ENCODE peak calls at places on chromosomes 2 and 18, in ten cellular contexts. X, W, V, F, Y, U, J, K, G and S are unnamed samples.

GRCh38 chr2:202161106-202161836 is 77.1 kb downstream of the SUMO1 start:
- DNase-seq in X (no peak), W (no peak), V (no peak), F (no peak), Y (no peak), U (no peak), J (no peak), K (no peak), G (peak; percentile 83), S (no peak)

GRCh38 chr2:113700186-113700841 is 56.1 kb downstream of the SLC35F5 start:
- DNase-seq in X (peak; percentile 92), W (peak; percentile 46), V (no peak), F (no peak), Y (no peak), U (peak; percentile 79), J (peak; percentile 35), K (peak; percentile 57), G (no peak), S (peak; percentile 94)

GRCh38 chr18:48036641-48037421 is 106.4 kb upstream of the SMAD2 start:
- DNase-seq in X (no peak), W (no peak), V (no peak), F (no peak), Y (no peak), U (no peak), J (no peak), K (peak; percentile 65), G (no peak), S (no peak)

GRCh38 chr2:48240912-48241311 is 289.0 kb upstream of the STON1 start:
- DNase-seq in X (peak; percentile 70), W (no peak), V (no peak), F (peak; percentile 11), Y (no peak), U (no peak), J (no peak), K (no peak), G (no peak), S (no peak)

GRCh38 chr18:46497129-46497528 is 159.9 kb downstream of the LOXHD1 start:
- DNase-seq in X (peak; percentile 63), W (peak; percentile 10), V (peak; percentile 71), F (peak; percentile 88), Y (no peak), U (peak; percentile 78), J (peak; percentile 55), K (no peak), G (peak; percentile 14), S (peak; percentile 56)

GRCh38 chr18:30572214-30572613 is 470.3 kb downstream of the DSC3 start:
- DNase-seq in X (no peak), W (no peak), V (no peak), F (no peak), Y (no peak), U (no peak), J (no peak), K (no peak), G (no peak), S (no peak)

GRCh38 chr18:12038661-12039417 is 54.8 kb upstream of the ANKRD62 start:
- DNase-seq in X (peak; percentile 80), W (peak; percentile 68), V (peak; percentile 88), F (peak; percentile 88), Y (peak; percentile 78), U (peak; percentile 86), J (peak; percentile 87), K (peak; percentile 86), G (peak; percentile 68), S (peak; percentile 82)

GRCh38 chr18:50038448-50038847 is 156.5 kb downstream of the MYO5B start:
- DNase-seq in X (no peak), W (no peak), V (no peak), F (no peak), Y (no peak), U (no peak), J (no peak), K (no peak), G (no peak), S (no peak)

GRCh38 chr2:110851531-110851930 is 119.2 kb downstream of the ACOXL start:
- DNase-seq in X (no peak), W (no peak), V (no peak), F (no peak), Y (no peak), U (no peak), J (peak; percentile 24), K (no peak), G (no peak), S (no peak)

GRCh38 chr2:241003047-241003360 is 4.6 kb downstream of the SNED1 start:
- DNase-seq in X (no peak), W (no peak), V (no peak), F (no peak), Y (no peak), U (no peak), J (no peak), K (no peak), G (no peak), S (no peak)

GRCh38 chr2:67013821-67014220 is 383.3 kb upstream of the ETAA1 start:
- DNase-seq in X (no peak), W (no peak), V (no peak), F (no peak), Y (no peak), U (no peak), J (no peak), K (no peak), G (no peak), S (no peak)

GRCh38 chr2:210956101-210956500 is 399.7 kb downstream of the CPS1 start:
- DNase-seq in X (no peak), W (no peak), V (no peak), F (no peak), Y (no peak), U (no peak), J (no peak), K (no peak), G (peak; percentile 63), S (no peak)

GRCh38 chr2:85799215-85799956 is 45.6 kb downstream of the ATOH8 start:
- DNase-seq in X (no peak), W (peak; percentile 64), V (peak; percentile 48), F (no peak), Y (peak; percentile 19), U (no peak), J (no peak), K (no peak), G (no peak), S (no peak)

GRCh38 chr2:191295088-191295487 is 49.9 kb downstream of the MYO1B start:
- DNase-seq in X (no peak), W (no peak), V (no peak), F (no peak), Y (no peak), U (no peak), J (no peak), K (no peak), G (no peak), S (no peak)
- H3K4me1 ChIP-seq in X (peaks cover 14% of the 10 kb centered on the region), W (peaks cover 25% of the 10 kb centered on the region), V (no peaks in the 10 kb centered on the region), F (no peaks in the 10 kb centered on the region), Y (no peaks in the 10 kb centered on the region), U (peaks cover 13% of the 10 kb centered on the region), J (no peaks in the 10 kb centered on the region), K (peaks cover 2% of the 10 kb centered on the region), G (peaks cover 45% of the 10 kb centered on the region), S (no peaks in the 10 kb centered on the region)

DNA sequence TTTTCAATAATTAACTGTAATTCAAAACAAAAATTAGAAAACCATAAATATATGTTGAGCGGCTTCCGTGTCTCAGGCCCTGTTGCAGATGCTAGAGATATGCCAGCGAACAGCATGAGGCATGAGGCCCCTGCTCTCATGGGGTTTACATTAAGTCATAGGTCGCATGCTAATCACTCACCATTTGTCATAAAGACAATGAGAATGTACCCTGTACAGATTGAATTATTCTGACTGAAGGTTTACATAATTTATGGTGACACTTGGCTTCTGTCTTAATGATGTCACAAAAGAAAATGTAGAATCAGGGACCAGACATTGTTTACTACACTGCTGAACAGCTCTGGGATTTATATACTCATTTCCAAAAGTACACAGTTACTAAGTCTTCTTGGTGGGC is 5.9 kb upstream of the VAPA start:
- DNase-seq in X (no peak), W (no peak), V (no peak), F (no peak), Y (no peak), U (no peak), J (no peak), K (no peak), G (no peak), S (no peak)
- H3K27me3 ChIP-seq in X (no peaks in the 10 kb centered on the region), W (no peaks in the 10 kb centered on the region), V (no peaks in the 10 kb centered on the region), F (no peaks in the 10 kb centered on the region), Y (no peaks in the 10 kb centered on the region), U (no peaks in the 10 kb centered on the region), J (no peaks in the 10 kb centered on the region), K (no peaks in the 10 kb centered on the region), G (peaks cover 6% of the 10 kb centered on the region), S (no peaks in the 10 kb centered on the region)

GRCh38 chr2:55761024-55761423 is 67.4 kb upstream of the PNPT1 start:
- DNase-seq in X (no peak), W (no peak), V (no peak), F (no peak), Y (no peak), U (no peak), J (no peak), K (no peak), G (no peak), S (no peak)
- H3K4me2 ChIP-seq in X (no peak overlapping the region), W (no peak overlapping the region), V (peak overlapping the region; percentile 31), F (no peak overlapping the region), Y (no peak overlapping the region), U (no peak overlapping the region), J (no peak overlapping the region), K (no peak overlapping the region), G (no peak overlapping the region), S (no peak overlapping the region)

GRCh38 chr2:64052468-64053241 is 33.4 kb upstream of the VPS54 start:
- DNase-seq in X (no peak), W (no peak), V (no peak), F (peak; percentile 15), Y (no peak), U (no peak), J (no peak), K (peak; percentile 39), G (peak; percentile 3), S (no peak)
- H3K4me1 ChIP-seq in X (no peaks in the 10 kb centered on the region), W (peaks cover 10% of the 10 kb centered on the region), V (peaks cover 3% of the 10 kb centered on the region), F (peaks cover 15% of the 10 kb centered on the region), Y (no peaks in the 10 kb centered on the region), U (peaks cover 17% of the 10 kb centered on the region), J (no peaks in the 10 kb centered on the region), K (peaks cover 19% of the 10 kb centered on the region), G (no peaks in the 10 kb centered on the region), S (peaks cover 26% of the 10 kb centered on the region)

GRCh38 chr2:199458017-199458805 is 472 bp upstream of the SATB2 start:
- DNase-seq in X (peak; percentile 75), W (no peak), V (peak; percentile 69), F (peak; percentile 78), Y (peak; percentile 22), U (peak; percentile 64), J (peak; percentile 64), K (no peak), G (peak; percentile 63), S (no peak)
- H3K27me3 ChIP-seq in X (peaks cover 24% of the 10 kb centered on the region), W (peaks cover 49% of the 10 kb centered on the region), V (peaks cover 62% of the 10 kb centered on the region), F (peaks cover 91% of the 10 kb centered on the region), Y (no peaks in the 10 kb centered on the region), U (peaks cover 79% of the 10 kb centered on the region), J (peaks cover 9% of the 10 kb centered on the region), K (peaks cover 73% of the 10 kb centered on the region), G (peaks cover 3% of the 10 kb centered on the region), S (no peaks in the 10 kb centered on the region)